ENCODE peak calls at places on chromosomes 16 and 17, in five cellular contexts. One of them, this sample, is unnamed.

GRCh38 chr17:65103896-65104295 is 33.3 kb upstream of the RGS9 start:
- DNase-seq in H9: no peak
- DNase-seq in mesendoderm: no peak
- DNase-seq in mesenchymal stem cell: no peak
- DNase-seq in IMR-90: peak; percentile 49
- DNase-seq in this sample: no peak

GRCh38 chr17:78892936-78893379 is 10.0 kb downstream of the CEP295NL start:
- DNase-seq in H9: no peak
- DNase-seq in mesendoderm: no peak
- DNase-seq in mesenchymal stem cell: no peak
- DNase-seq in IMR-90: no peak
- DNase-seq in this sample: no peak

GRCh38 chr16:17078950-17079631 is 391.7 kb downstream of the XYLT1 start:
- DNase-seq in H9: no peak
- DNase-seq in mesendoderm: no peak
- DNase-seq in mesenchymal stem cell: no peak
- DNase-seq in IMR-90: no peak
- DNase-seq in this sample: no peak

GRCh38 chr17:27588354-27588753 is 42.6 kb upstream of the LGALS9 start:
- DNase-seq in H9: no peak
- DNase-seq in mesendoderm: no peak
- DNase-seq in mesenchymal stem cell: no peak
- DNase-seq in IMR-90: no peak
- DNase-seq in this sample: no peak

GRCh38 chr17:50631908-50632571 is 2.6 kb upstream of the ABCC3 start:
- DNase-seq in H9: no peak
- DNase-seq in mesendoderm: no peak
- DNase-seq in mesenchymal stem cell: no peak
- DNase-seq in IMR-90: no peak
- DNase-seq in this sample: no peak

GRCh38 chr17:50129946-50130777 is at the start of gene SAMD14:
- DNase-seq in H9: no peak
- DNase-seq in mesendoderm: peak; percentile 30
- DNase-seq in mesenchymal stem cell: peak; percentile 69
- DNase-seq in IMR-90: peak; percentile 25
- DNase-seq in this sample: no peak

GRCh38 chr17:35895602-35896001 is 15.4 kb upstream of the CCL5 start:
- DNase-seq in H9: no peak
- DNase-seq in mesendoderm: no peak
- DNase-seq in mesenchymal stem cell: peak; percentile 44
- DNase-seq in IMR-90: peak; percentile 29
- DNase-seq in this sample: peak; percentile 81

GRCh38 chr17:71349908-71350600 is 770.8 kb upstream of the SOX9 start:
- DNase-seq in H9: no peak
- DNase-seq in mesendoderm: no peak
- DNase-seq in mesenchymal stem cell: peak; percentile 55
- DNase-seq in IMR-90: peak; percentile 33
- DNase-seq in this sample: no peak

GRCh38 chr16:57187508-57187854 is 1.4 kb downstream of the RSPRY1 start:
- DNase-seq in H9: no peak
- DNase-seq in mesendoderm: no peak
- DNase-seq in mesenchymal stem cell: no peak
- DNase-seq in IMR-90: no peak
- DNase-seq in this sample: no peak

GRCh38 chr17:32495347-32496253 is 8.8 kb downstream of the CDK5R1 start:
- DNase-seq in H9: no peak
- DNase-seq in mesendoderm: no peak
- DNase-seq in mesenchymal stem cell: no peak
- DNase-seq in IMR-90: peak; percentile 30
- DNase-seq in this sample: no peak

GRCh38 chr17:43213545-43213944 is 1.9 kb downstream of the TMEM106A start:
- DNase-seq in H9: no peak
- DNase-seq in mesendoderm: no peak
- DNase-seq in mesenchymal stem cell: no peak
- DNase-seq in IMR-90: no peak
- DNase-seq in this sample: no peak

GRCh38 chr17:42879596-42879985 is 21.0 kb upstream of the G6PC1 start:
- DNase-seq in H9: no peak
- DNase-seq in mesendoderm: no peak
- DNase-seq in mesenchymal stem cell: peak; percentile 72
- DNase-seq in IMR-90: peak; percentile 48
- DNase-seq in this sample: no peak

GRCh38 chr17:57970706-57971105 is 15.5 kb upstream of the CUEDC1 start:
- DNase-seq in H9: no peak
- DNase-seq in mesendoderm: no peak
- DNase-seq in mesenchymal stem cell: no peak
- DNase-seq in IMR-90: peak; percentile 67
- DNase-seq in this sample: no peak

GRCh38 chr17:27912989-27913388 is 19.8 kb upstream of the LYRM9 start:
- DNase-seq in H9: no peak
- DNase-seq in mesendoderm: no peak
- DNase-seq in mesenchymal stem cell: no peak
- DNase-seq in IMR-90: no peak
- DNase-seq in this sample: no peak

GRCh38 chr16:56478228-56479049 is 27.1 kb downstream of the OGFOD1 start:
- DNase-seq in H9: no peak
- DNase-seq in mesendoderm: no peak
- DNase-seq in mesenchymal stem cell: peak; percentile 19
- DNase-seq in IMR-90: peak; percentile 12
- DNase-seq in this sample: no peak

GRCh38 chr17:82769041-82769440 is 17.2 kb downstream of the TBCD start:
- DNase-seq in H9: no peak
- DNase-seq in mesendoderm: no peak
- DNase-seq in mesenchymal stem cell: no peak
- DNase-seq in IMR-90: no peak
- DNase-seq in this sample: no peak

GRCh38 chr17:58316260-58316960 is 12.2 kb downstream of the TSPOAP1 start:
- DNase-seq in H9: peak; percentile 25
- DNase-seq in mesendoderm: no peak
- DNase-seq in mesenchymal stem cell: no peak
- DNase-seq in IMR-90: no peak
- DNase-seq in this sample: peak; percentile 59

GRCh38 chr17:50603340-50603739 is 31.3 kb upstream of the ABCC3 start:
- DNase-seq in H9: peak; percentile 77
- DNase-seq in mesendoderm: peak; percentile 35
- DNase-seq in mesenchymal stem cell: no peak
- DNase-seq in IMR-90: no peak
- DNase-seq in this sample: peak; percentile 35

GRCh38 chr17:51128089-51128488 is 7.4 kb upstream of the SPAG9 start:
- DNase-seq in H9: peak; percentile 39
- DNase-seq in mesendoderm: peak; percentile 57
- DNase-seq in mesenchymal stem cell: peak; percentile 45
- DNase-seq in IMR-90: no peak
- DNase-seq in this sample: no peak

GRCh38 chr17:67557921-67558320 is 159.8 kb upstream of the NOL11 start:
- DNase-seq in H9: no peak
- DNase-seq in mesendoderm: no peak
- DNase-seq in mesenchymal stem cell: peak; percentile 77
- DNase-seq in IMR-90: peak; percentile 25
- DNase-seq in this sample: no peak

GRCh38 chr17:42141382-42141781 is 13.4 kb downstream of the RAB5C start:
- DNase-seq in H9: no peak
- DNase-seq in mesendoderm: no peak
- DNase-seq in mesenchymal stem cell: no peak
- DNase-seq in IMR-90: no peak
- DNase-seq in this sample: no peak

GRCh38 chr17:57869599-57870282 is 19.9 kb upstream of the MRPS23 start:
- DNase-seq in H9: peak; percentile 25
- DNase-seq in mesendoderm: no peak
- DNase-seq in mesenchymal stem cell: peak; percentile 93
- DNase-seq in IMR-90: peak; percentile 97
- DNase-seq in this sample: no peak

GRCh38 chr17:8664426-8665105 is 34.0 kb upstream of the MYH10 start:
- DNase-seq in H9: no peak
- DNase-seq in mesendoderm: no peak
- DNase-seq in mesenchymal stem cell: no peak
- DNase-seq in IMR-90: no peak
- DNase-seq in this sample: peak; percentile 69

GRCh38 chr17:78716814-78717393 is 65.2 kb downstream of the CYTH1 start:
- DNase-seq in H9: no peak
- DNase-seq in mesendoderm: no peak
- DNase-seq in mesenchymal stem cell: no peak
- DNase-seq in IMR-90: peak; percentile 22
- DNase-seq in this sample: no peak

GRCh38 chr17:72972263-72972951 is 120.1 kb downstream of the SLC39A11 start:
- DNase-seq in H9: no peak
- DNase-seq in mesendoderm: no peak
- DNase-seq in mesenchymal stem cell: no peak
- DNase-seq in IMR-90: no peak
- DNase-seq in this sample: no peak

GRCh38 chr16:86625029-86625428 is 46.7 kb downstream of the FOXL1 start:
- DNase-seq in H9: no peak
- DNase-seq in mesendoderm: no peak
- DNase-seq in mesenchymal stem cell: no peak
- DNase-seq in IMR-90: no peak
- DNase-seq in this sample: peak; percentile 70
- H2AK5ac ChIP-seq in H9: no peak overlapping the region
- H2AK5ac ChIP-seq in mesendoderm: no peak overlapping the region
- H2AK5ac ChIP-seq in mesenchymal stem cell: no peak overlapping the region
- H2AK5ac ChIP-seq in IMR-90: no peak overlapping the region
- H2AK5ac ChIP-seq in this sample: peak overlapping the region; percentile 24

GRCh38 chr17:81312624-81313325 is 17.7 kb upstream of the SLC38A10 start:
- DNase-seq in H9: no peak
- DNase-seq in mesendoderm: no peak
- DNase-seq in mesenchymal stem cell: no peak
- DNase-seq in IMR-90: no peak
- DNase-seq in this sample: no peak

GRCh38 chr17:81313776-81314409 is 18.8 kb upstream of the SLC38A10 start:
- DNase-seq in H9: no peak
- DNase-seq in mesendoderm: no peak
- DNase-seq in mesenchymal stem cell: no peak
- DNase-seq in IMR-90: no peak
- DNase-seq in this sample: no peak

GRCh38 chr17:81309859-81310839 is 15.0 kb upstream of the SLC38A10 start:
- DNase-seq in H9: no peak
- DNase-seq in mesendoderm: peak; percentile 16
- DNase-seq in mesenchymal stem cell: no peak
- DNase-seq in IMR-90: no peak
- DNase-seq in this sample: peak; percentile 60

GRCh38 chr17:81310963-81311550 is 15.9 kb upstream of the SLC38A10 start:
- DNase-seq in H9: no peak
- DNase-seq in mesendoderm: no peak
- DNase-seq in mesenchymal stem cell: no peak
- DNase-seq in IMR-90: no peak
- DNase-seq in this sample: peak; percentile 71

GRCh38 chr17:81311954-81312353 is 16.8 kb upstream of the SLC38A10 start:
- DNase-seq in H9: no peak
- DNase-seq in mesendoderm: no peak
- DNase-seq in mesenchymal stem cell: no peak
- DNase-seq in IMR-90: no peak
- DNase-seq in this sample: no peak
- H2AK5ac ChIP-seq in H9: no peak overlapping the region
- H2AK5ac ChIP-seq in mesendoderm: no peak overlapping the region
- H2AK5ac ChIP-seq in mesenchymal stem cell: no peak overlapping the region
- H2AK5ac ChIP-seq in IMR-90: no peak overlapping the region
- H2AK5ac ChIP-seq in this sample: no peak overlapping the region

GRCh38 chr16:28876973-28877641 is 1.2 kb upstream of the ATP2A1 start:
- DNase-seq in H9: no peak
- DNase-seq in mesendoderm: no peak
- DNase-seq in mesenchymal stem cell: no peak
- DNase-seq in IMR-90: no peak
- DNase-seq in this sample: no peak

GRCh38 chr16:28879261-28879840 is 1.1 kb downstream of the ATP2A1 start:
- DNase-seq in H9: no peak
- DNase-seq in mesendoderm: no peak
- DNase-seq in mesenchymal stem cell: no peak
- DNase-seq in IMR-90: no peak
- DNase-seq in this sample: no peak

GRCh38 chr16:28879841-28880588 is 1.7 kb downstream of the ATP2A1 start:
- DNase-seq in H9: peak; percentile 93
- DNase-seq in mesendoderm: peak; percentile 93
- DNase-seq in mesenchymal stem cell: peak; percentile 86
- DNase-seq in IMR-90: peak; percentile 78
- DNase-seq in this sample: peak; percentile 89

GRCh38 chr16:28877642-28877975 is 679 bp upstream of the ATP2A1 start:
- DNase-seq in H9: no peak
- DNase-seq in mesendoderm: no peak
- DNase-seq in mesenchymal stem cell: no peak
- DNase-seq in IMR-90: no peak
- DNase-seq in this sample: no peak

GRCh38 chr16:28878083-28878926 is at the start of gene ATP2A1:
- DNase-seq in H9: no peak
- DNase-seq in mesendoderm: no peak
- DNase-seq in mesenchymal stem cell: no peak
- DNase-seq in IMR-90: no peak
- DNase-seq in this sample: no peak
- H2AK5ac ChIP-seq in H9: no peak within 1 kb of the TSS
- H2AK5ac ChIP-seq in mesendoderm: no peak within 1 kb of the TSS
- H2AK5ac ChIP-seq in mesenchymal stem cell: no peak within 1 kb of the TSS
- H2AK5ac ChIP-seq in IMR-90: peak within 1 kb of the TSS; percentile 46
- H2AK5ac ChIP-seq in this sample: no peak within 1 kb of the TSS

GRCh38 chr17:7326186-7326585 is 2.9 kb downstream of the NEURL4 start:
- DNase-seq in H9: no peak
- DNase-seq in mesendoderm: no peak
- DNase-seq in mesenchymal stem cell: no peak
- DNase-seq in IMR-90: no peak
- DNase-seq in this sample: no peak

GRCh38 chr17:7322520-7323194 is 6.5 kb downstream of the NEURL4 start:
- DNase-seq in H9: no peak
- DNase-seq in mesendoderm: no peak
- DNase-seq in mesenchymal stem cell: no peak
- DNase-seq in IMR-90: no peak
- DNase-seq in this sample: no peak

GRCh38 chr17:7324438-7324779 is 4.7 kb downstream of the NEURL4 start:
- DNase-seq in H9: no peak
- DNase-seq in mesendoderm: no peak
- DNase-seq in mesenchymal stem cell: no peak
- DNase-seq in IMR-90: no peak
- DNase-seq in this sample: no peak

GRCh38 chr17:7325031-7325528 is 4.1 kb downstream of the NEURL4 start:
- DNase-seq in H9: no peak
- DNase-seq in mesendoderm: no peak
- DNase-seq in mesenchymal stem cell: no peak
- DNase-seq in IMR-90: no peak
- DNase-seq in this sample: no peak

DNA sequence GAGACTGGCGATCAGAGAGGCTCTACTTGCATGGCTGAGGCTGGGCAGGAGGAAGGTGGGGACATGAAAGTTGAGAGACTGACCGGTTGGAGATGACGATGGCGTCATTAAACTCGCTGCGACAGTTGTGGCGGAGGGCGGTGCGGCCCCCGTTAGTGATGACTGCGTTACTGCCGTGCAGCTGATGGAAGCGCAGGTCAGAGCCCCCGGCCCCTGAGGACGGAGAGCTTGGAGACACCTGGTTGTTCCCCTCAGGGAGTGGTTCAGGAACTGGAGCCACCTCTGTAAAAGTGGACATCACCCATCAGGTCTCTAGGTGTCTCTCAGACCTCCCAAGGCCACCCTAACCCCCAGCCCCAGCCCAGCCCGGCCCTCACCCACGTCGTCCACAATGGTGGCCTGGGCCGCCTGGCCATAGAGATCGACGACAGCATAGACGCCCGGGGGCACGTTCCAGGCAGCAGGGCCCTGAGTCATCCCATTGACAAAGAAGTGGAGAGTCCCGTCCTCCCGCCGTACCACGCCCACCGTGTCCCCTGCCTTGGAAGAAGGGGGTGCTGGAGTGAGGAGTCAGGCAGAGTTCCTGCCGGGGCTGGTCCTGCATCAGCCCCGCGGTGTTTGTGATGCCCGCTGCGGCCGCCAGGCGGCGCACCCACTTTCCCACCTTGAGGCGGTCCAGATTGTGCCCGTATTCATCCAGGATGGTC is 5.3 kb downstream of the NEURL4 start:
- DNase-seq in H9: peak; percentile 90
- DNase-seq in mesendoderm: peak; percentile 68
- DNase-seq in mesenchymal stem cell: peak; percentile 45
- DNase-seq in IMR-90: peak; percentile 17
- DNase-seq in this sample: peak; percentile 70
- H2AK5ac ChIP-seq in H9: no peak overlapping the region
- H2AK5ac ChIP-seq in mesendoderm: no peak overlapping the region
- H2AK5ac ChIP-seq in mesenchymal stem cell: no peak overlapping the region
- H2AK5ac ChIP-seq in IMR-90: peak overlapping the region; percentile 49
- H2AK5ac ChIP-seq in this sample: no peak overlapping the region